ENCODE peak calls at places on chromosomes 4 and X, in eight cellular contexts. W is kidney epithelial cell, J is substantia nigra, N is RKO, C is left ventricle myocardium inferior, Y is T-helper 17 cell, L is Karpas-422, A is kidney. U is an unnamed sample.

GRCh38 chrX:17655232-17656034 is 81.9 kb upstream of the SCML1 start:
- DNase-seq in W (no peak), J (no peak), N (no peak), C (no peak), Y (no peak), L (no peak), A (no peak), U (no peak)

GRCh38 chr4:47615385-47615784 is 130.3 kb downstream of the ATP10D start:
- DNase-seq in W (no peak), J (no peak), N (no peak), C (no peak), Y (no peak), L (no peak), A (no peak), U (no peak)

GRCh38 chr4:108527729-108528128 is 92.6 kb upstream of the RPL34 start:
- DNase-seq in W (no peak), J (no peak), N (no peak), C (no peak), Y (no peak), L (no peak), A (no peak), U (no peak)

GRCh38 chr4:52661966-52662705 is 3.0 kb upstream of the USP46 start:
- DNase-seq in W (no peak), J (no peak), N (no peak), C (no peak), Y (no peak), L (no peak), A (no peak), U (no peak)

GRCh38 chr4:132108784-132109183 is 1040.3 kb upstream of the PCDH10 start:
- DNase-seq in W (no peak), J (no peak), N (peak), C (no peak), Y (no peak), L (no peak), A (no peak), U (no peak)

GRCh38 chrX:19776753-19777152 is 110.6 kb downstream of the SH3KBP1 start:
- DNase-seq in W (no peak), J (no peak), N (no peak), C (no peak), Y (no peak), L (peak), A (no peak), U (no peak)

GRCh38 chr4:125750399-125750798 is 435.6 kb downstream of the FAT4 start:
- DNase-seq in W (no peak), J (no peak), N (no peak), C (no peak), Y (no peak), L (no peak), A (no peak), U (no peak)

GRCh38 chr4:122890142-122890769 is 32.1 kb downstream of the NUDT6 start:
- DNase-seq in W (no peak), J (no peak), N (no peak), C (no peak), Y (no peak), L (no peak), A (no peak), U (no peak)

GRCh38 chrX:126994011-126994410 is 174.5 kb downstream of the PRR32 start:
- DNase-seq in W (no peak), J (no peak), N (no peak), C (peak), Y (no peak), L (no peak), A (no peak), U (no peak)

GRCh38 chrX:4118666-4119530 is 405.4 kb upstream of the PRKX start:
- DNase-seq in W (no peak), J (no peak), N (no peak), C (no peak), Y (no peak), L (no peak), A (no peak), U (no peak)

GRCh38 chr4:87973283-87974169 is 2.0 kb upstream of the SPP1 start:
- DNase-seq in W (peak), J (peak), N (peak), C (peak), Y (peak), L (peak), A (peak), U (no peak)

GRCh38 chrX:56026816-56027215 is 205.3 kb upstream of the KLF8 start:
- DNase-seq in W (no peak), J (no peak), N (no peak), C (no peak), Y (no peak), L (no peak), A (no peak), U (no peak)

GRCh38 chr4:4386296-4386735 is 586 bp upstream of the NSG1 start:
- DNase-seq in W (no peak), J (no peak), N (no peak), C (no peak), Y (peak), L (no peak), A (peak), U (no peak)

GRCh38 chrX:14777484-14777883 is 95.4 kb downstream of the FANCB start:
- DNase-seq in W (no peak), J (no peak), N (no peak), C (no peak), Y (no peak), L (no peak), A (no peak), U (no peak)

GRCh38 chr4:126583509-126583908 is 1049.2 kb upstream of the INTU start:
- DNase-seq in W (no peak), J (no peak), N (no peak), C (no peak), Y (no peak), L (no peak), A (no peak), U (no peak)

GRCh38 chr4:150817017-150817416 is 198.1 kb downstream of the LRBA start:
- DNase-seq in W (no peak), J (no peak), N (no peak), C (no peak), Y (no peak), L (no peak), A (no peak), U (no peak)

GRCh38 chr4:184392321-184392720 is 82.0 kb downstream of the IRF2 start:
- DNase-seq in W (no peak), J (no peak), N (no peak), C (no peak), Y (no peak), L (peak), A (no peak), U (no peak)

GRCh38 chrX:146454363-146454762 is 355.2 kb upstream of the CXorf51B start:
- DNase-seq in W (no peak), J (no peak), N (no peak), C (no peak), Y (no peak), L (no peak), A (no peak), U (no peak)

GRCh38 chr4:156593464-156593863 is 378.1 kb downstream of the PDGFC start:
- DNase-seq in W (no peak), J (no peak), N (no peak), C (no peak), Y (no peak), L (no peak), A (no peak), U (no peak)